ENCODE peak calls at places on chromosome 19, in five cellular contexts. N is kidney, O is left ventricle myocardium inferior, H is tibial nerve, I is IMR-90. G is an unnamed sample. For H3K4me1, the result is how much of the 10 kb centered on the place peaks cover.

GRCh38 chr19:9903341-9903740 is 33.0 kb downstream of the OLFM2 start:
- DNase-seq in N (no peak), O (no peak), H (no peak), I (no peak), G (no peak)

GRCh38 chr19:11286312-11286974 is 9.5 kb upstream of the TSPAN16 start:
- DNase-seq in N (no peak), O (peak), H (no peak), I (peak), G (no peak)

GRCh38 chr19:55592391-55593090 is 6.8 kb downstream of the FIZ1 start:
- DNase-seq in N (no peak), O (no peak), H (no peak), I (no peak), G (no peak)

GRCh38 chr19:10372698-10373097 is 7.7 kb downstream of the TYK2 start:
- DNase-seq in N (no peak), O (no peak), H (no peak), I (no peak), G (peak)

GRCh38 chr19:49469828-49470614 is 4.0 kb upstream of the FLT3LG start:
- DNase-seq in N (no peak), O (no peak), H (no peak), I (peak), G (peak)

GRCh38 chr19:45526143-45526542 is 18.9 kb downstream of the VASP start:
- DNase-seq in N (peak), O (peak), H (peak), I (peak), G (peak)

GRCh38 chr19:32652893-32653625 is 21.9 kb downstream of the ANKRD27 start:
- DNase-seq in N (peak), O (peak), H (peak), I (peak), G (peak)

GRCh38 chr19:34479396-34479795 is 2.2 kb upstream of the WTIP start:
- DNase-seq in N (no peak), O (no peak), H (no peak), I (no peak), G (no peak)

GRCh38 chr19:33064117-33064777 is 441 bp downstream of the RHPN2 start:
- DNase-seq in N (peak), O (no peak), H (no peak), I (no peak), G (peak)

GRCh38 chr19:58001895-58002369 is 688 bp downstream of the ZNF606 start:
- DNase-seq in N (no peak), O (no peak), H (no peak), I (peak), G (no peak)

GRCh38 chr19:10192922-10193321 is 1.8 kb downstream of the DNMT1 start:
- DNase-seq in N (peak), O (no peak), H (no peak), I (no peak), G (no peak)

GRCh38 chr19:52665529-52665928 is 27.4 kb upstream of the ZNF83 start:
- DNase-seq in N (no peak), O (no peak), H (no peak), I (peak), G (no peak)

GRCh38 chr19:53808710-53809125 is 15.4 kb downstream of the NLRP12 start:
- DNase-seq in N (no peak), O (no peak), H (no peak), I (peak), G (no peak)

GRCh38 chr19:47157455-47158321 is 27.1 kb downstream of the SAE1 start:
- DNase-seq in N (no peak), O (peak), H (peak), I (peak), G (no peak)

GRCh38 chr19:48806518-48806817 is 4.4 kb downstream of the BCAT2 start:
- DNase-seq in N (no peak), O (no peak), H (no peak), I (no peak), G (no peak)

GRCh38 chr19:34173145-34173956 is 1.0 kb downstream of the LSM14A start:
- DNase-seq in N (peak), O (no peak), H (peak), I (peak), G (peak)

GRCh38 chr19:45953676-45954075 is 20.0 kb downstream of the NOVA2 start:
- DNase-seq in N (no peak), O (no peak), H (no peak), I (no peak), G (no peak)

GRCh38 chr19:47633996-47634395 is 25.1 kb downstream of the BICRA start:
- DNase-seq in N (no peak), O (no peak), H (no peak), I (no peak), G (no peak)

GRCh38 chr19:45554481-45554880 is 30.1 kb downstream of the OPA3 start:
- DNase-seq in N (no peak), O (no peak), H (no peak), I (no peak), G (no peak)

GRCh38 chr19:44648536-44649370 is 5.0 kb downstream of the PVR start:
- DNase-seq in N (no peak), O (peak), H (no peak), I (peak), G (peak)

GRCh38 chr19:34193439-34193838 is 21.1 kb downstream of the LSM14A start:
- DNase-seq in N (no peak), O (no peak), H (no peak), I (no peak), G (no peak)

GRCh38 chr19:28067882-28068281 is 1145.1 kb downstream of the UQCRFS1 start:
- DNase-seq in N (no peak), O (no peak), H (no peak), I (no peak), G (no peak)

GRCh38 chr19:46840157-46840942 is 10.3 kb downstream of the AP2S1 start:
- DNase-seq in N (no peak), O (no peak), H (peak), I (peak), G (peak)

GRCh38 chr19:38869836-38870607 is 8.1 kb downstream of the RINL start:
- DNase-seq in N (peak), O (peak), H (peak), I (peak), G (peak)
- H3K4me3 ChIP-seq in N (peak), O (peak), H (peak), I (peak), G (no peak)

GRCh38 chr19:43563816-43564215 is 11.5 kb downstream of the XRCC1 start:
- DNase-seq in N (no peak), O (no peak), H (no peak), I (no peak), G (no peak)

GRCh38 chr19:43562211-43562697 is 13.1 kb downstream of the XRCC1 start:
- DNase-seq in N (peak), O (no peak), H (no peak), I (no peak), G (no peak)

GRCh38 chr19:43560687-43561086 is 14.6 kb downstream of the XRCC1 start:
- DNase-seq in N (peak), O (no peak), H (no peak), I (peak), G (no peak)

GRCh38 chr19:43562698-43563241 is 12.6 kb downstream of the XRCC1 start:
- DNase-seq in N (peak), O (peak), H (peak), I (peak), G (peak)

GRCh38 chr19:43561144-43561970 is 14.0 kb downstream of the XRCC1 start:
- DNase-seq in N (peak), O (no peak), H (no peak), I (no peak), G (no peak)
- TF ChIP-seq CTCF in N (no peak), O (no peak), H (no peak), I (no peak), G (no peak)

DNA sequence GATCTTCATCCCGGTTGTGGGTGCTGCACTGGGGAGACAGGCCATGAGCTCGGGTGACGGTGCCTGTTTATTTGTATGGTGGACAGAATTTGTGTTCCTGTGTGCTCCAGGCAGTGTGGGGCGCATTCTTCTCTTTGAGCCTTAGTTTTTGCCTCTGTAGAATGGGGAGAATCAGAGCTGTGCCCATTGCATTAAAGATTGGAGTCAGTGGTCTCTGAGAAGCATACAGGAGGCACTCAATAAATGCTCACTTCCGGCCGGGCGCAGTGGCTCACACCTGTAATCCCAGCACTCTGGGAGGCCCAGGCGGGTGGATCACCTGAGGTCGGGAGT is 23.0 kb downstream of the NFIC start:
- DNase-seq in N (no peak), O (no peak), H (no peak), I (no peak), G (no peak)
- H3K4me1 ChIP-seq in N (under half), O (half or more), H (under half), I (under half), G (under half)

GRCh38 chr19:1361601-1362384 is 21.9 kb upstream of the NDUFS7 start:
- DNase-seq in N (no peak), O (no peak), H (no peak), I (peak), G (no peak)
- H3K4me3 ChIP-seq in N (no peak), O (peak), H (no peak), I (no peak), G (no peak)

GRCh38 chr19:13718733-13719132 is 45.6 kb upstream of the MRI1 start:
- DNase-seq in N (no peak), O (peak), H (no peak), I (peak), G (peak)
- TF ChIP-seq CTCF in N (no peak), O (peak), H (no peak), I (peak), G (no peak)

DNA sequence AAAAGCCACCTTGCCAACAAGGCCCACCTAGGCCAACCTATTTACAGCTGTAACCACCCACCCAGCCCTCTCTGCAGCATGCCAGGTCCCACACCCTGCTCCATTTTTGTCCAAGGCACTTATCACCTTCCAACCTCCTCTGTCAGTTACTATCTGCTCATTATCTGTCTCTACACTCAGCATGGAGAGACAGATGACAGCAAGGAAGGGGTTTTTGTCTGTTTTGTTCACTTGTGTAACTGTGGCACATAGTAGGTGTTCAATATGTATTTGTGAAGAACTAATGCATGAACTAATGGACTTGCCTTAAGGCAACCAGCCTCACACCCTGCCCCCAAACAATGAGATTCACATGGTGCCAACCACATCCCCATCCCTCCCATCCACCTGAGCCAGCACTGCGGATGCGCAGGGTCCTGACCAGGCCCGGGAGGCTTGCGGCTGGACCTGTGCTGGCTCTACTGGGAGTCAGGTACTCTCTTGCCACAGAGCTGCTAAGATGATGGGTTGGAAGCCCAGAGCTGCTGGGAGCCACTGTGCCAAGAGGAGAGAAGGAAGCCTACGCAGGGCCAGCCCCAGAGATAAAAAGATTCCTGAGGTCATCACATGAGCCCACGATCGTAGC is 17.2 kb downstream of the DEDD2 start:
- DNase-seq in N (peak), O (no peak), H (no peak), I (no peak), G (no peak)
- H3K4me1 ChIP-seq in N (under half), O (under half), H (under half), I (under half), G (under half)

DNA sequence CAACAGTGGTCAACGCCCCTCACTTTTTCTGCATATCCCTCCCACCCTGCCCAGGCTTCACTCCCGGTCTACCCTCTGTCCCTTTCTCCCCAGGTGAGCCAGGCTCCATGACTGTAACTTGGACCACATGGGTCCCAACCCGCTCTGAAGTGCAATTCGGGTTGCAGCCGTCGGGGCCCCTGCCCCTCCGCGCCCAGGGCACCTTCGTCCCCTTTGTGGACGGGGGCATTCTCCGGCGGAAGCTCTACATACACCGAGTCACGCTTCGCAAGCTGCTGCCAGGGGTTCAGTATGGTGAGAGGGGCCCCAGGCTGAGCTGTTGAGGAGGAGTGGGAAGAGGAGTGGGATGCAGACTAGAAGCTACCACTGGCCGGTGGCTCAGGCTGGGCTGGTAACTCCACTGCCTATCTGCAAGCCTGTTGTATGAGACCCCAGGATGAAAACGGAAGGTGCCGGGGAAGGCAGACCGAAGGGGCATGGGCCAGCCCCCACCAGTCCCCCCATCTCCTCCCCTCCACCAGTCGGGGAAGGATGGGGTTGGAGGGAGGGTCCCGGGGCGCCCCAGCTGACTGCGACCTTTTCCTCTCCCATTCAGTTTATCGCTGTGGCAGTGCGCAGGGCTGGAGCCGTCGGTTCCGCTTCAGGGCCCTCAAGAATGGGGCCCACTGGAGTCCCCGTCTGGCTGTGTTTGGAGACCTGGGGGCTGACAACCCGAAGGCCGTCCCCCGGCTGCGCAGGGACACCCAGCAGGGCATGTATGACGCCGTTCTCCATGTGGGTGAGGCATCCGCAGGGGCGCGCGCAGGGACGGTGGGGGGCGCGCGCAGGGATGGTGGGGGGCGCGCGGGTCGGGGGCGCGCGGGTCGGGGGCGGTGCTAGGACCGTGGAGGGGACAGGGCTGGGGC is 14.4 kb downstream of the ACP7 start:
- DNase-seq in N (no peak), O (no peak), H (no peak), I (no peak), G (no peak)
- H3K4me3 ChIP-seq in N (no peak), O (no peak), H (no peak), I (no peak), G (no peak)

GRCh38 chr19:12792048-12792852 is 964 bp downstream of the JUNB start:
- DNase-seq in N (peak), O (peak), H (no peak), I (peak), G (peak)
- TF ChIP-seq CTCF in N (no peak), O (no peak), H (no peak), I (no peak), G (no peak)